ENCODE peak calls at places on chromosomes 16 and 17, in four cellular contexts. W is IMR-90, P is A549, F is K562. G is an unnamed sample.

GRCh38 chr17:70810609-70811008 is 641.3 kb downstream of the KCNJ2 start:
- DNase-seq in W (peak; percentile 70), P (no peak), F (no peak), G (no peak)

GRCh38 chr17:2867441-2868424 is 71.5 kb downstream of the RAP1GAP2 start:
- DNase-seq in W (peak; percentile 93), P (no peak), F (no peak), G (no peak)

GRCh38 chr17:74237321-74237720 is 23.9 kb downstream of the TTYH2 start:
- DNase-seq in W (no peak), P (no peak), F (no peak), G (no peak)

GRCh38 chr17:13462161-13462560 is 139.6 kb downstream of the HS3ST3A1 start:
- DNase-seq in W (peak; percentile 80), P (no peak), F (no peak), G (no peak)

GRCh38 chr16:24540575-24541240 is 1.3 kb downstream of the RBBP6 start:
- DNase-seq in W (peak; percentile 19), P (no peak), F (no peak), G (no peak)

GRCh38 chr17:15971108-15971507 is 26.2 kb downstream of the ADORA2B start:
- DNase-seq in W (no peak), P (no peak), F (no peak), G (no peak)

GRCh38 chr16:54282202-54282922 is 4.2 kb downstream of the IRX3 start:
- DNase-seq in W (no peak), P (peak; percentile 77), F (peak; percentile 71), G (no peak)

GRCh38 chr16:351804-352520 is 561 bp downstream of the AXIN1 start:
- DNase-seq in W (no peak), P (no peak), F (peak; percentile 81), G (no peak)

GRCh38 chr17:7490144-7490543 is 6.0 kb downstream of the POLR2A start:
- DNase-seq in W (no peak), P (no peak), F (no peak), G (no peak)

GRCh38 chr17:70183508-70183907 is 14.2 kb downstream of the KCNJ2 start:
- DNase-seq in W (no peak), P (no peak), F (no peak), G (no peak)

GRCh38 chr17:7854078-7854777 is 638 bp upstream of the TMEM88 start:
- DNase-seq in W (no peak), P (no peak), F (no peak), G (no peak)

GRCh38 chr17:68327823-68328557 is 36.7 kb downstream of the ARSG start:
- DNase-seq in W (no peak), P (no peak), F (no peak), G (no peak)

GRCh38 chr16:4860727-4861342 is 13.6 kb downstream of the UBN1 start:
- DNase-seq in W (no peak), P (no peak), F (no peak), G (no peak)

GRCh38 chr16:3383045-3383448 is 17.8 kb downstream of the ZSCAN32 start:
- DNase-seq in W (no peak), P (no peak), F (no peak), G (no peak)
- TF ChIP-seq ELK1 in W (no peak), P (no peak), F (no peak), G (no peak)

GRCh38 chr16:58503863-58504688 is 4.1 kb downstream of the NDRG4 start:
- DNase-seq in W (no peak), P (no peak), F (no peak), G (no peak)
- TF ChIP-seq ELK1 in W (no peak), P (no peak), F (no peak), G (no peak)

GRCh38 chr17:20091161-20092029 is 82.2 kb downstream of the SPECC1 start:
- DNase-seq in W (no peak), P (no peak), F (no peak), G (no peak)
- TF ChIP-seq ELK1 in W (no peak), P (no peak), F (no peak), G (no peak)

GRCh38 chr16:82667437-82667836 is 40.7 kb downstream of the CDH13 start:
- DNase-seq in W (no peak), P (no peak), F (no peak), G (no peak)

GRCh38 chr16:82668094-82668493 is 41.3 kb downstream of the CDH13 start:
- DNase-seq in W (no peak), P (no peak), F (no peak), G (no peak)

GRCh38 chr16:82664181-82664580 is 37.4 kb downstream of the CDH13 start:
- DNase-seq in W (no peak), P (no peak), F (no peak), G (no peak)

GRCh38 chr16:82660966-82661365 is 34.2 kb downstream of the CDH13 start:
- DNase-seq in W (no peak), P (no peak), F (no peak), G (no peak)

DNA sequence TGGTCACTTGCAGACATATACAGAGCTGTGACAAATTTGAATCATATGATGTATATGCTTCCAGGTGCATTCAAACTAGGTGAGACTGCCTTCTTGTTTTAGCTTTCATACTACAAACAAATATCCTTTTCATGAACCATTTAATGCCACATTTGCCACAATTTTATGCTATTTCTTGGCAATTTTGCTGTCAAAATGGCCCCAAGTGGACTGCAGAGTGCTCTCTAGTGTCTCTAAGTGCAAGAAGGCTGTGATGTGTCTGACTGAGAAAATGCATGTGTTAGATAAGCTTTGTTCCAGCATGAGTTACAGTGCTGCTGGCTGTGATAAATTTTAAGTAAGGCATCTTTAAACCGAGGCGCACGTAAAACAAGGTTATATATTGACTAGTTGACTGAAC is 38.3 kb downstream of the CDH13 start:
- DNase-seq in W (no peak), P (no peak), F (no peak), G (no peak)
- TF ChIP-seq ELK1 in W (no peak), P (no peak), F (no peak), G (no peak)

DNA sequence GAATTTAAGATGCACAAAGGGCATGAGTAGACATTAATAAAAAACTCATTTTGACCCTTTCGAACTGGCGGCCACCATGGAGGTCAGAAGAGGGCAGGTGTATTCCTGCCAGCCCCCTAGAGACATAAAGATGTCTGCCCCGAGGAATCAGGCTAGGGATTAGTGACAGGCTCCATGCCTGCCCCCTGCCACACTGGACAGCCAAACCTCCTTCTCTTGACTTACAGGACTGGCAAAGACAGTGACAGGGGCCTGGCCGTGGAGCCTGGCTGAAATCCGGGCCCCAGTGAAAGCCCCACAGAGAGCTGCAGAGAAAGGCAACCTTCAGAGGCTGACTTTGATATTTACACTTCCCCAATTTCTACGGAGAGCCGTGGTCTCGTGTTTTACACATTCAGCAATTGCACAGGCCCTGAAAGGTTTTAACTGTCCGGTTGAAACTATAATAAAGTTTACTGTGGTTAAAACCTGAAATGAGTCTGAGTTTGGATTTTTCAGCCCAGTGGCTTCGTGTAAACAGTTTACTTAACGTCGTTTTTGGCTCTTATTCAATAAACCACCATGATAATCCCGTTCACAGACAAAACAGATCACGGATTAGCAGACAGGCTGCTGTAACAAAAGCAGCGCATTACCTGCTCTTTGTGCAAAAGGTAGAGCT is 243.9 kb upstream of the MYOCD start:
- DNase-seq in W (peak; percentile 66), P (no peak), F (no peak), G (no peak)
- TF ChIP-seq ELK1 in W (no peak), P (no peak), F (no peak), G (no peak)

DNA sequence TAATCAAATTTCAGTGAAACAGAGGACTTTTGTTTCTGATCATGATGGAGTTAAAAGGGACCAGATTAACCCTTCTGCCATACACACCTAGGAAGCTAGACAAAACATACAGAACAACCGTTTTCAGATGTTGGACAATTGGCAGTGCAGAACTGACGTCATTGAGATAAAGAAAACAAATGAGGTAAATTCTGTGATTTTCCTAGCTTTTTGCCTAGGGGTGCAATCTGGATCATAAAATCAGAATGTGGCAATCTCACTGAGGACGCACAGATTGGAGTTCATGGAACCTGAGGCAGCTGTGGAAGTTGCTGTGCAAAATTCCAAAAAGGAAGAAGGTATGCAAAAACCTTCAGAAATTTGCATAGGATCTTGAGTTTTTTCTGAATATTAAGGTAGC is 15.0 kb upstream of the USP32 start:
- DNase-seq in W (no peak), P (no peak), F (no peak), G (no peak)
- TF ChIP-seq ELK1 in W (no peak), P (no peak), F (no peak), G (no peak)

G was measured in GM12878.